ENCODE peak calls at places on chromosomes 13 and 19, in seven cellular contexts. A is fibroblast of mammary gland; Y is activated CD8-positive, alpha-beta T cell treated with anti-CD3 and anti-CD28 coated beads for 36 hours; C is PC-3; V is Caco-2; L is neural crest cell; J is Calu3. X is an unnamed sample.
A peak's percentile ranks its signal among the peaks of the same experiment; 100 is the strongest.

GRCh38 chr19:54209748-54210494 is 9.3 kb downstream of the RPS9 start:
- DNase-seq in A (peak; percentile 99), L (no peak), Y (peak; percentile 52), C (peak; percentile 99), V (peak; percentile 79), J (peak; percentile 98), X (peak; percentile 96)

GRCh38 chr19:33292595-33293254 is 9.6 kb downstream of the CEBPA start:
- DNase-seq in C (peak; percentile 21), V (no peak), J (no peak), A (peak; percentile 33), Y (no peak), L (no peak), X (peak; percentile 77)

GRCh38 chr13:21106089-21106488 is 44.7 kb upstream of the LATS2 start:
- DNase-seq in L (no peak), J (no peak), Y (no peak), A (no peak), V (no peak), C (peak; percentile 40), X (no peak)

GRCh38 chr19:31470952-31471351 is 121.7 kb upstream of the TSHZ3 start:
- DNase-seq in C (no peak), V (no peak), Y (no peak), L (no peak), J (no peak), A (no peak), X (no peak)

GRCh38 chr13:93298741-93299140 is 72.1 kb downstream of the GPC6 start:
- DNase-seq in J (no peak), V (no peak), C (no peak), Y (no peak), A (peak; percentile 60), L (no peak), X (no peak)

GRCh38 chr13:47679391-47679790 is 321.7 kb downstream of the SUCLA2 start:
- DNase-seq in J (no peak), Y (no peak), L (no peak), V (no peak), A (peak; percentile 88), C (peak; percentile 52), X (peak; percentile 8)

GRCh38 chr19:50384685-50385535 is 763 bp downstream of the POLD1 start:
- DNase-seq in J (no peak), V (no peak), L (no peak), A (peak; percentile 56), C (peak; percentile 54), Y (peak; percentile 26), X (peak; percentile 27)

GRCh38 chr13:83666126-83666525 is 216.1 kb downstream of the SLITRK1 start:
- DNase-seq in C (no peak), Y (no peak), V (no peak), A (peak; percentile 54), J (no peak), L (no peak), X (no peak)

GRCh38 chr13:86601351-86601750 is 802.1 kb upstream of the SLITRK6 start:
- DNase-seq in J (no peak), Y (no peak), V (no peak), A (peak; percentile 19), C (peak; percentile 24), L (no peak), X (peak; percentile 40)

GRCh38 chr19:55354698-55355212 is at the start of gene COX6B2:
- DNase-seq in L (no peak), V (no peak), Y (no peak), J (no peak), A (no peak), C (no peak), X (no peak)

GRCh38 chr19:34428549-34429285 is 536 bp downstream of the UBA2 start:
- DNase-seq in V (no peak), A (peak; percentile 28), C (peak; percentile 9), Y (peak; percentile 66), J (peak; percentile 5), L (no peak), X (peak; percentile 15)

GRCh38 chr19:35273686-35274259 is 5.0 kb downstream of the USF2 start:
- DNase-seq in L (no peak), V (no peak), C (no peak), Y (no peak), J (no peak), A (no peak), X (no peak)

DNA sequence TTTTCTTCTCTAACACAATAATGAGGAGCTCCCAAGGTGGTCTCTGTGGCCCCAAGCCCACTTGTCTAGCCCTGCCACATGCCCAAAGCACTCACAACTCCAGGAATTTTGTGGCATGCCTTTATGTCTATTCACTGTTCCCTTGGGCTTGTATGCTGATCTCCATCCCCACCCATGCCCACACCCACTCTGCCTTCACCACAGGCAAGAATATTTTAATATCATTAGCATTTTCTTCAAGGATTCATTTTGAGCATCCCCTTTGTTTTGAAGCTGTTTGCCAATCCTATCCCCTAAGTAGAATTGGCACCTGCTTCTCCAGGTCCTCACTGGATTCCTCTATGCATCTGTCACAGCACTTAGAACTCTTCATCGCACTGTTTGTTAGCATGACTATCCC is 401.8 kb downstream of the COG6 start:
- DNase-seq in A (no peak), J (no peak), V (no peak), L (no peak), Y (no peak), C (no peak), X (no peak)
- TF ChIP-seq CTCF in A (no peak), J (no peak), V (no peak), L (no peak), Y (no peak), C (no peak), X (no peak)

DNA sequence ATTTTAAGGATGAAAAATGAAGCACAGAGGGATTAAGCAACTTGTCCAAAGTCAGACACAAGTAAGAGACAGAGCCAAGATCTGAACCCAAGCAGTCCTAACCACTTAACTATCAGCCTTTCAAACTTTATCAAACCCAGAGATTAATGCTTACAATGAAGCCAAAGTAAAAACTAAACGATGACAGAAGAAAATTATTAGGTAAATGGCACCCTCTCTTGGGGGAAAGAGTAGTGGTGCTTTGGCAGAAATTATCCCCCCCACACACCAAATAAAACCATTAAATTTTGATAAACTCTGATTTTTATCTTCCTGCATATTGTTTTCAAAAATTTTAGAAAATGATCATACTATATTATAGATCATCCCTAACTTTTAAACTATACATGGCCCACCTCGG is 329.2 kb downstream of the SLC7A1 start:
- DNase-seq in J (no peak), L (no peak), C (no peak), A (no peak), V (no peak), Y (no peak), X (no peak)
- TF ChIP-seq CTCF in J (no peak), L (no peak), C (no peak), A (no peak), V (no peak), Y (no peak), X (no peak)

GRCh38 chr13:74570834-74571233 is 436.6 kb upstream of the KLF12 start:
- DNase-seq in C (no peak), J (no peak), Y (no peak), A (peak; percentile 47), L (no peak), V (no peak), X (peak; percentile 63)

GRCh38 chr13:74571811-74572210 is 437.6 kb upstream of the KLF12 start:
- DNase-seq in C (no peak), V (no peak), J (no peak), L (no peak), Y (no peak), A (no peak), X (peak; percentile 25)

GRCh38 chr13:74575729-74576125 is 441.5 kb upstream of the KLF12 start:
- DNase-seq in Y (peak; percentile 69), A (peak; percentile 38), J (no peak), C (peak; percentile 49), L (peak; percentile 63), V (no peak), X (no peak)

GRCh38 chr13:74574964-74575728 is 440.9 kb upstream of the KLF12 start:
- DNase-seq in L (no peak), J (no peak), A (no peak), Y (no peak), V (no peak), C (no peak), X (no peak)

GRCh38 chr13:74573654-74574053 is 439.4 kb upstream of the KLF12 start:
- DNase-seq in A (no peak), C (no peak), Y (peak; percentile 51), V (no peak), J (no peak), L (no peak), X (no peak)
- TF ChIP-seq CTCF in A (peak; percentile 32), C (peak; percentile 27), Y (peak; percentile 52), V (no peak), J (no peak), L (no peak), X (peak; percentile 11)

DNA sequence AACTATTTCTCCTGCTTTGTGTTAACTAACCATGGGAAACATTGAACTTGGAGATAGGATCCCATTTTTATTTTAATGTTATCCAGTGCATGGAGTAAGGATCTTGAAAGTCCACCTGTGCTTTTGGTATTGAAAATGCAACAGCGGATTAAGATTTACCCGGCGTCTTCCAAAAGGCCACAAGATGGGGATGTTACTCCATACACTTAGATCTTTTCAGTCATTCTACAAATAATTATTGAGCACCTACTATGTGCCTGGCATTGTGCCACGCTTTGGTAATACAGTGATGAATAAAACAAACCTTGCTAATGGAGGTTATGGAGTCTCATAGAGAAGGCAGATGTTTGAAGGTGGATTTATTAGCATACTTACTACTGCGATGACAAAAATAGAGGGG is 56.9 kb downstream of the RFC3 start:
- DNase-seq in L (no peak), C (peak; percentile 4), A (no peak), Y (no peak), J (no peak), V (no peak), X (no peak)
- TF ChIP-seq CTCF in L (no peak), C (peak; percentile 45), A (no peak), Y (no peak), J (no peak), V (no peak), X (no peak)

GRCh38 chr19:13366529-13367143 is 139.6 kb downstream of the CACNA1A start:
- DNase-seq in L (peak; percentile 29), C (peak; percentile 81), Y (no peak), J (peak; percentile 24), V (no peak), A (peak; percentile 52), X (peak; percentile 18)
- TF ChIP-seq CTCF in L (peak; percentile 59), C (peak; percentile 93), Y (peak; percentile 25), J (peak; percentile 17), V (peak; percentile 42), A (peak; percentile 69), X (peak; percentile 40)

GRCh38 chr19:40392894-40393517 is 3.0 kb upstream of the HIPK4 start:
- DNase-seq in C (peak; percentile 69), L (no peak), A (no peak), J (peak; percentile 94), V (peak; percentile 65), Y (no peak), X (peak; percentile 57)
- TF ChIP-seq CTCF in C (peak; percentile 56), L (no peak), A (peak; percentile 21), J (peak; percentile 92), V (peak; percentile 65), Y (no peak), X (peak; percentile 87)